ENCODE peak calls at places on chromosomes 12 and 14, in five cellular contexts. X is HEK293T, I is K562, V is HepG2, R is SK-N-SH. Q is an unnamed sample.

GRCh38 chr14:103007555-103007954 is 49.8 kb downstream of the CDC42BPB start:
- DNase-seq in I (no peak), X (no peak), R (no peak), V (no peak), Q (no peak)

GRCh38 chr12:25187781-25188180 is 7.2 kb downstream of the DNAI7 start:
- DNase-seq in I (no peak), V (no peak), R (no peak), X (no peak), Q (no peak)

GRCh38 chr12:4159851-4160250 is 113.7 kb upstream of the CCND2 start:
- DNase-seq in R (no peak), X (no peak), I (no peak), V (no peak), Q (no peak)

GRCh38 chr14:94717808-94718207 is 52.1 kb downstream of the GSC start:
- DNase-seq in I (no peak), X (no peak), R (no peak), V (no peak), Q (no peak)

GRCh38 chr14:69090187-69090789 is 62.6 kb downstream of the DCAF5 start:
- DNase-seq in V (peak), R (peak), X (peak), I (peak), Q (no peak)

GRCh38 chr14:68668531-68668930 is 124.3 kb downstream of the ZFP36L1 start:
- DNase-seq in V (no peak), I (no peak), X (no peak), R (no peak), Q (no peak)

GRCh38 chr12:116996648-116997047 is 85.9 kb downstream of the FBXW8 start:
- DNase-seq in X (no peak), V (no peak), R (peak), I (no peak), Q (no peak)

GRCh38 chr14:22471545-22472121 is 117.4 kb downstream of the DAD1 start:
- DNase-seq in R (peak), V (peak), X (peak), I (peak), Q (no peak)

GRCh38 chr12:7137868-7138267 is 7.7 kb downstream of the CLSTN3 start:
- DNase-seq in I (no peak), V (no peak), R (no peak), X (no peak), Q (no peak)

GRCh38 chr12:128402481-128402880 is 135.5 kb downstream of the TMEM132C start:
- DNase-seq in X (no peak), I (no peak), R (no peak), V (no peak), Q (no peak)

GRCh38 chr12:75666980-75667359 is 155.6 kb upstream of the KRR1 start:
- DNase-seq in I (no peak), R (no peak), X (no peak), V (peak), Q (no peak)

GRCh38 chr12:12194206-12194605 is 72.6 kb downstream of the LRP6 start:
- DNase-seq in R (no peak), I (no peak), V (peak), X (no peak), Q (no peak)

GRCh38 chr12:74900232-74900631 is 309.4 kb downstream of the KCNC2 start:
- DNase-seq in X (no peak), I (no peak), V (no peak), R (no peak), Q (no peak)

GRCh38 chr14:102097441-102098135 is 10.7 kb upstream of the HSP90AA1 start:
- DNase-seq in X (no peak), I (no peak), V (no peak), R (no peak), Q (no peak)

GRCh38 chr12:77152623-77153193 is 87.3 kb upstream of the E2F7 start:
- DNase-seq in X (no peak), R (no peak), V (peak), I (no peak), Q (no peak)

GRCh38 chr12:52014567-52015392 is 8.0 kb downstream of the TAMALIN start:
- DNase-seq in V (no peak), R (no peak), X (no peak), I (no peak), Q (no peak)

GRCh38 chr12:125533434-125534029 is 468.3 kb downstream of the AACS start:
- DNase-seq in V (peak), I (peak), R (peak), X (peak), Q (no peak)

GRCh38 chr14:37150414-37150813 is 22.0 kb downstream of the SLC25A21 start:
- DNase-seq in I (peak), X (peak), V (peak), R (peak), Q (no peak)

GRCh38 chr12:131693149-131693548 is 17.7 kb upstream of the SFSWAP start:
- DNase-seq in X (no peak), R (no peak), V (no peak), I (no peak), Q (no peak)

GRCh38 chr12:64810831-64811230 is 13.6 kb upstream of the TBC1D30 start:
- DNase-seq in X (no peak), V (no peak), I (no peak), R (no peak), Q (no peak)

GRCh38 chr14:102196008-102196407 is 56.3 kb downstream of the WDR20 start:
- DNase-seq in R (no peak), I (no peak), X (no peak), V (no peak), Q (no peak)

GRCh38 chr14:64645220-64645891 is 58.9 kb upstream of the PLEKHG3 start:
- DNase-seq in X (peak), R (no peak), V (peak), I (no peak), Q (no peak)

GRCh38 chr12:41932470-41932991 is 212.1 kb downstream of the GXYLT1 start:
- DNase-seq in I (peak), X (peak), R (peak), V (no peak), Q (no peak)
- TF ChIP-seq FOXM1 in I (no peak), X (no peak), R (no peak), V (no peak), Q (no peak)

GRCh38 chr12:110600254-110600653 is 13.7 kb upstream of the TCTN1 start:
- DNase-seq in X (no peak), I (peak), R (peak), V (peak), Q (no peak)
- TF ChIP-seq FOXM1 in X (no peak), I (no peak), R (no peak), V (no peak), Q (peak)

GRCh38 chr14:55849833-55850232 is 268.4 kb upstream of the PELI2 start:
- DNase-seq in R (no peak), I (no peak), V (no peak), X (no peak), Q (no peak)
- TF ChIP-seq FOXM1 in R (no peak), I (no peak), V (no peak), X (no peak), Q (no peak)

GRCh38 chr12:45914090-45914489 is 76.3 kb downstream of the SCAF11 start:
- DNase-seq in V (no peak), X (no peak), I (peak), R (no peak), Q (no peak)

GRCh38 chr12:45913631-45914030 is 76.7 kb downstream of the SCAF11 start:
- DNase-seq in X (no peak), I (no peak), V (no peak), R (no peak), Q (no peak)

DNA sequence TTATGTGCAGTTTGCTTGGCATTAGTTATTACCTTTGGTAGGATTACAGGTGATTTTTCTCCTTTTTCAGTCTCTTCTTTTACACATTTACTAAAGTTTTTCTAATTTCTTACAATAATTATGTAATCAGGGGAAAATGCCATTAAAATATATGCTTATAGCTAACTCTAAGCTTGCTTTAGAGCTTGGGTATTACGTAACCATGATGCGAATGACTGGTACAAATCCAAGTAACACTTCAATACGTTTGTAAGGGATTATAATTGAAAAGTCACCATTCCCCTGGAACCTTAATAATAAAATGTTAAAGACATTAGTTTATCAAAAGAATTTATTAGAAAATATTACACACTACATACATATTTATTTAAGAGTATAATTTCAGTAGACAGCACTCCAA is 71.6 kb downstream of the SCAF11 start:
- DNase-seq in I (no peak), V (no peak), R (no peak), X (no peak), Q (no peak)
- TF ChIP-seq FOXM1 in I (no peak), V (no peak), R (no peak), X (no peak), Q (no peak)

Q was measured in GM12878.